ENCODE peak calls at places on chromosomes 6 and 20, in five cellular contexts. One of them, this sample, is unnamed.

GRCh38 chr6:11381801-11382513 is 149.5 kb upstream of the NEDD9 start:
- DNase-seq in brain microvascular endothelial cell: no peak
- DNase-seq in adipocyte: no peak
- DNase-seq in mesenchymal stem cell: no peak
- DNase-seq in fibroblast of pulmonary artery: no peak
- DNase-seq in this sample: peak

GRCh38 chr6:159061805-159062563 is 17.2 kb upstream of the TAGAP start:
- DNase-seq in brain microvascular endothelial cell: no peak
- DNase-seq in adipocyte: no peak
- DNase-seq in mesenchymal stem cell: no peak
- DNase-seq in fibroblast of pulmonary artery: no peak
- DNase-seq in this sample: no peak

GRCh38 chr6:27786048-27786447 is 126.1 kb downstream of the OR2B2 start:
- DNase-seq in brain microvascular endothelial cell: no peak
- DNase-seq in adipocyte: no peak
- DNase-seq in mesenchymal stem cell: no peak
- DNase-seq in fibroblast of pulmonary artery: no peak
- DNase-seq in this sample: no peak

GRCh38 chr6:18047406-18047805 is 60.0 kb upstream of the KIF13A start:
- DNase-seq in brain microvascular endothelial cell: peak
- DNase-seq in adipocyte: peak
- DNase-seq in mesenchymal stem cell: peak
- DNase-seq in fibroblast of pulmonary artery: peak
- DNase-seq in this sample: no peak

GRCh38 chr6:133553652-133554051 is 312.5 kb downstream of the EYA4 start:
- DNase-seq in brain microvascular endothelial cell: peak
- DNase-seq in adipocyte: peak
- DNase-seq in mesenchymal stem cell: peak
- DNase-seq in fibroblast of pulmonary artery: peak
- DNase-seq in this sample: peak

GRCh38 chr6:169624785-169625184 is 77.0 kb downstream of the WDR27 start:
- DNase-seq in brain microvascular endothelial cell: no peak
- DNase-seq in adipocyte: no peak
- DNase-seq in mesenchymal stem cell: no peak
- DNase-seq in fibroblast of pulmonary artery: no peak
- DNase-seq in this sample: no peak

GRCh38 chr6:225121-225721 is 67.1 kb upstream of the DUSP22 start:
- DNase-seq in brain microvascular endothelial cell: no peak
- DNase-seq in adipocyte: no peak
- DNase-seq in mesenchymal stem cell: no peak
- DNase-seq in fibroblast of pulmonary artery: peak
- DNase-seq in this sample: no peak

GRCh38 chr20:2329286-2329685 is 33.5 kb downstream of the TGM3 start:
- DNase-seq in brain microvascular endothelial cell: no peak
- DNase-seq in adipocyte: no peak
- DNase-seq in mesenchymal stem cell: no peak
- DNase-seq in fibroblast of pulmonary artery: no peak
- DNase-seq in this sample: no peak

GRCh38 chr20:41395669-41396664 is 29.3 kb upstream of the EMILIN3 start:
- DNase-seq in brain microvascular endothelial cell: no peak
- DNase-seq in adipocyte: no peak
- DNase-seq in mesenchymal stem cell: no peak
- DNase-seq in fibroblast of pulmonary artery: no peak
- DNase-seq in this sample: no peak

GRCh38 chr20:32411955-32412706 is 54.0 kb downstream of the ASXL1 start:
- DNase-seq in brain microvascular endothelial cell: no peak
- DNase-seq in adipocyte: no peak
- DNase-seq in mesenchymal stem cell: no peak
- DNase-seq in fibroblast of pulmonary artery: no peak
- DNase-seq in this sample: no peak

GRCh38 chr6:136701011-136701410 is 91.3 kb downstream of the MAP3K5 start:
- DNase-seq in brain microvascular endothelial cell: no peak
- DNase-seq in adipocyte: no peak
- DNase-seq in mesenchymal stem cell: no peak
- DNase-seq in fibroblast of pulmonary artery: no peak
- DNase-seq in this sample: no peak